ENCODE peak calls at places on chromosomes 12 and 14, in five cellular contexts. R, O, U, C and Q are unnamed samples.

GRCh38 chr12:54251667-54252284 is 28.1 kb downstream of the CBX5 start:
- DNase-seq in R (no peak), O (no peak), U (peak), C (no peak), Q (no peak)

GRCh38 chr12:32155041-32155440 is 48.4 kb downstream of the BICD1 start:
- DNase-seq in R (no peak), O (no peak), U (no peak), C (no peak), Q (no peak)

GRCh38 chr12:96986883-96987523 is 79.9 kb downstream of the NEDD1 start:
- DNase-seq in R (no peak), O (no peak), U (peak), C (peak), Q (no peak)

GRCh38 chr14:68873379-68873778 is 80.5 kb upstream of the ZFP36L1 start:
- DNase-seq in R (no peak), O (no peak), U (no peak), C (no peak), Q (no peak)

GRCh38 chr12:122045262-122045661 is 23.6 kb downstream of the BCL7A start:
- DNase-seq in R (no peak), O (no peak), U (no peak), C (no peak), Q (no peak)

GRCh38 chr14:101843038-101843437 is 81.5 kb downstream of the PPP2R5C start:
- DNase-seq in R (no peak), O (no peak), U (no peak), C (no peak), Q (no peak)

GRCh38 chr12:119448737-119449136 is 114.2 kb downstream of the CCDC60 start:
- DNase-seq in R (no peak), O (no peak), U (peak), C (no peak), Q (no peak)

GRCh38 chr12:3745152-3745551 is 7.8 kb downstream of the CRACR2A start:
- DNase-seq in R (no peak), O (no peak), U (no peak), C (no peak), Q (no peak)

GRCh38 chr12:52205584-52206308 is 13.9 kb upstream of the KRT80 start:
- DNase-seq in R (no peak), O (no peak), U (no peak), C (no peak), Q (no peak)

GRCh38 chr14:68677901-68678300 is 115.0 kb downstream of the ZFP36L1 start:
- DNase-seq in R (no peak), O (no peak), U (no peak), C (no peak), Q (no peak)

GRCh38 chr12:121444842-121445202 is 44.9 kb downstream of the RNF34 start:
- DNase-seq in R (no peak), O (no peak), U (no peak), C (no peak), Q (no peak)

GRCh38 chr12:1122803-1123202 is 131.8 kb downstream of the ERC1 start:
- DNase-seq in R (no peak), O (no peak), U (no peak), C (no peak), Q (no peak)

GRCh38 chr12:54173906-54174471 is 14.8 kb downstream of the SMUG1 start:
- DNase-seq in R (no peak), O (no peak), U (no peak), C (no peak), Q (no peak)

GRCh38 chr14:97917169-97917568 is 1120.0 kb downstream of the VRK1 start:
- DNase-seq in R (no peak), O (no peak), U (no peak), C (no peak), Q (no peak)

GRCh38 chr12:132030367-132031038 is 80.8 kb downstream of the EP400 start:
- DNase-seq in R (peak), O (no peak), U (peak), C (no peak), Q (no peak)